ENCODE peak calls at places on chromosomes 2 and 18, in seven cellular contexts. P is OCI-LY7, W is heart right ventricle, B is HFF-Myc, E is NB4, S is brain microvascular endothelial cell, U is ovary. K is an unnamed sample.

GRCh38 chr2:218071218-218071937 is 2.3 kb downstream of the RUFY4 start:
- DNase-seq in B (no peak), W (no peak), U (no peak), P (no peak), E (no peak), S (no peak), K (no peak)

GRCh38 chr2:96969321-96969720 is 17.1 kb downstream of the FAM178B start:
- DNase-seq in P (no peak), E (no peak), W (no peak), B (no peak), U (no peak), S (no peak), K (no peak)

GRCh38 chr2:170715062-170715931 is at the start of gene SP5:
- DNase-seq in W (peak; percentile 31), S (peak; percentile 20), E (peak; percentile 70), B (no peak), U (peak; percentile 65), P (no peak), K (no peak)

GRCh38 chr18:34971313-34971712 is 69.9 kb upstream of the MAPRE2 start:
- DNase-seq in U (no peak), P (no peak), W (no peak), S (peak; percentile 34), B (no peak), E (peak; percentile 15), K (no peak)

GRCh38 chr2:25381502-25381901 is 39.8 kb upstream of the DNMT3A start:
- DNase-seq in S (no peak), U (no peak), E (no peak), W (no peak), P (peak; percentile 62), B (no peak), K (no peak)

GRCh38 chr2:61218076-61218816 is 56.3 kb downstream of the C2orf74 start:
- DNase-seq in W (no peak), P (no peak), S (no peak), U (no peak), E (no peak), B (no peak), K (no peak)

GRCh38 chr2:210421916-210422315 is 54.6 kb downstream of the LANCL1 start:
- DNase-seq in P (no peak), S (peak; percentile 93), E (peak; percentile 73), W (no peak), U (no peak), B (no peak), K (no peak)

GRCh38 chr2:224217962-224218347 is 178.9 kb upstream of the SERPINE2 start:
- DNase-seq in E (no peak), W (no peak), P (no peak), U (no peak), B (no peak), S (peak; percentile 87), K (peak; percentile 28)

GRCh38 chr18:28781616-28782362 is 604.9 kb upstream of the CDH2 start:
- DNase-seq in S (no peak), P (no peak), W (no peak), B (no peak), E (no peak), U (no peak), K (no peak)

GRCh38 chr2:8452979-8453903 is 228.6 kb upstream of the ID2 start:
- DNase-seq in U (no peak), W (no peak), S (no peak), B (no peak), P (no peak), E (no peak), K (no peak)

GRCh38 chr2:241607162-241607885 is 29.6 kb downstream of the THAP4 start:
- DNase-seq in P (no peak), E (no peak), W (no peak), U (no peak), S (no peak), B (no peak), K (no peak)

GRCh38 chr2:160581035-160581434 is 87.4 kb upstream of the RBMS1 start:
- DNase-seq in U (no peak), P (no peak), E (no peak), S (peak; percentile 83), W (no peak), B (no peak), K (no peak)

GRCh38 chr2:160583823-160584537 is 90.4 kb upstream of the RBMS1 start:
- DNase-seq in W (no peak), P (no peak), B (no peak), U (no peak), S (no peak), E (no peak), K (no peak)

GRCh38 chr2:160582481-160583161 is 89.0 kb upstream of the RBMS1 start:
- DNase-seq in P (no peak), U (peak; percentile 24), B (peak; percentile 21), S (peak; percentile 73), E (no peak), W (no peak), K (peak; percentile 67)

GRCh38 chr2:160583162-160583522 is 89.5 kb upstream of the RBMS1 start:
- DNase-seq in U (no peak), B (no peak), P (no peak), W (no peak), S (peak; percentile 69), E (no peak), K (peak; percentile 52)

DNA sequence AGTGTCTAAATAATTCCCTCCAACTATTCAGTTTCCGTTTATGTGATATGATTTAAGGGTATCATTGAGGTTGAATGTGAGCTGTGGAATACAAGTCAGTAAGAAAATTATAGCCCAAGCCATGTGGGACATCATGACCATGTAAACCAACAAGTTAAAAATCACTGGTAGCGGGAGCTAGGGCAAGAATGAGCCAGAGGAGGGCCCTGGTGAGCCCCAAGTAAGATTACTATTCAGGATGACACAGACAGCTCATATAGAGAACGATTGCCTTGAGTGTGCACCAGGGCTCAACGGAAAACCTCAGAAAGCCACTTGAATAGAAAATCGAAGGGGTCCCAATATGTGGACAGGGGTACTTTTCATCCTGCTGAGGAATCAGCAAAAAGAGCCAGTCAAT is 87.8 kb upstream of the RBMS1 start:
- DNase-seq in P (no peak), S (no peak), W (no peak), B (no peak), U (no peak), E (no peak), K (no peak)
- TF ChIP-seq CTCF in P (peak; percentile 20), S (peak; percentile 25), W (no peak), B (no peak), U (no peak), E (no peak), K (no peak)

DNA sequence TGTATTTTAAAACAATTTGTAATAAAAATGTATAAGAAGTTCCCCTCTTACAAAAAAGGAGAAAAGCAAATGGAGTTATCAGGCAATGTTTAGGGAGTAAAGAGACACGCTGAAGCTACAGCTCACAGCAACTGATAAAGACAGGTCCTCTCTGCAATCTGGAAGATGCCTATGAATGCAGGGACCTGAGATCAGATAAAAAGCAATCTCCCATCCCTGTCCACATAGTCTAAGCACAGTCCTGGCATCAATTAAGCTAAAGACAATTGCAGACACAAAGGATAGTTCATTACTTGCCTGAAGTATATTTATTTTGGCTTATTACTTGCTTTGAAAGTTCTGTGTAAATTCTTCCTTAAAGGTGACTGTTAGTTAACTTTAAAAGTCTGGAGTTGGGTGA is 5.0 kb downstream of the EIF2AK3 start:
- DNase-seq in B (no peak), U (no peak), W (no peak), E (no peak), S (no peak), P (no peak), K (no peak)
- H3K4me3 ChIP-seq in B (no peak overlapping the region), U (no peak overlapping the region), W (no peak overlapping the region), E (no peak overlapping the region), S (no peak overlapping the region), P (peak overlapping the region; percentile 96), K (no peak overlapping the region)

DNA sequence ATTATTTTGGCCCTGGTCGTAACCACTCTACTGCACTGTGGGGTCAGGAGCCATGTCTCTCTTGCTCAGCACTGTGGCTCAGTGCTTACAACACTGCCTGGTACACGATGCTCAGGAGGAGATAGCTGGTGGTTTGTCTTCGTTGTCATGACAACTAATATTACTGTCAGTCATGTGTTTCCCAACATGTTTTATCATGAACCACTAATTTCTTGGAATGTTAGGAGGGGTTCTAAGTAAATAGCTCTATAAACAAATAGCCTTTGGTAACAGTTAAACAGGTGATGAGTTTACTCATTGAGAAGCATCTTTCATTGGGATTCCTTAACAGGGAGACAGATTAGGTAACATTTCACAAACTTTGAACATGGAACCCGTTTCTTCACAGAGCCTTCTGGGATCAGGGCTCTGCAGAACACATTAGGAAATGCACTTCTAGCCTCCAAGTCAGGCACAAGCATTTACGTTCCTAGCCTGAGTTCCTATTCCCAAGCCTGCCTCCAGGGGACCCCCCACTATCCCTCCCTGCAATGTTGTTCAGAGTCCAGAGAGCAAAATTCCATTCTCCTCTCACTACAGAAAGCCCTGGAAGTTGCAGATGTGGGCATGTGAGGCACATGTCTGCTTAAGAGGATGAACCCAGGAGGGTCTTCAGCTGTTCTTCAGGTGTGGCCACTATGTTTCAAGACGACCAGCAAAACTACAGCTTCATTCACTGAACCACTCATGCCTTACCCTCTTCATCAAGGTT is 6.4 kb upstream of the RBM44 start:
- DNase-seq in B (no peak), E (no peak), W (no peak), U (no peak), S (no peak), P (no peak), K (no peak)
- TF ChIP-seq CTCF in B (peak; percentile 55), E (no peak), W (no peak), U (no peak), S (peak; percentile 62), P (peak; percentile 23), K (peak; percentile 27)

GRCh38 chr2:232970051-232970450 is 43.0 kb downstream of the NGEF start:
- DNase-seq in S (no peak), W (no peak), P (no peak), B (no peak), E (no peak), U (no peak), K (no peak)

GRCh38 chr2:232963913-232964312 is 49.1 kb downstream of the NGEF start:
- DNase-seq in S (no peak), W (no peak), P (no peak), U (no peak), B (no peak), E (no peak), K (no peak)

GRCh38 chr2:232960862-232961261 is 52.2 kb downstream of the NGEF start:
- DNase-seq in U (no peak), S (no peak), B (no peak), W (no peak), E (no peak), P (no peak), K (no peak)

GRCh38 chr2:232966122-232966521 is 46.9 kb downstream of the NGEF start:
- DNase-seq in S (no peak), B (no peak), E (no peak), P (no peak), U (no peak), W (no peak), K (no peak)
- H3K4me3 ChIP-seq in S (no peak overlapping the region), B (no peak overlapping the region), E (no peak overlapping the region), P (no peak overlapping the region), U (no peak overlapping the region), W (no peak overlapping the region), K (no peak overlapping the region)